ENCODE peak calls at places on chromosomes 1 and 21, in eight cellular contexts. One of them, this sample, is unnamed.

GRCh38 chr1:187264995-187265602 is 436.4 kb downstream of the PLA2G4A start:
- DNase-seq in K562: no peak
- DNase-seq in GM12878: no peak
- DNase-seq in transverse colon: no peak
- DNase-seq in prostate gland: peak; percentile 69
- DNase-seq in sigmoid colon: no peak
- DNase-seq in HCT116: peak; percentile 50
- DNase-seq in spleen: no peak
- DNase-seq in this sample: no peak

GRCh38 chr1:67647814-67648358 is 37.1 kb upstream of the GADD45A start:
- DNase-seq in prostate gland: no peak
- DNase-seq in GM12878: no peak
- DNase-seq in K562: no peak
- DNase-seq in HCT116: no peak
- DNase-seq in transverse colon: no peak
- DNase-seq in sigmoid colon: no peak
- DNase-seq in spleen: no peak
- DNase-seq in this sample: no peak

GRCh38 chr1:212666116-212666775 is 33.4 kb downstream of the BATF3 start:
- DNase-seq in transverse colon: no peak
- DNase-seq in GM12878: no peak
- DNase-seq in spleen: no peak
- DNase-seq in HCT116: no peak
- DNase-seq in K562: no peak
- DNase-seq in prostate gland: no peak
- DNase-seq in sigmoid colon: no peak
- DNase-seq in this sample: no peak

GRCh38 chr1:209616366-209617046 is 33.0 kb downstream of the CAMK1G start:
- DNase-seq in spleen: no peak
- DNase-seq in GM12878: no peak
- DNase-seq in sigmoid colon: no peak
- DNase-seq in HCT116: no peak
- DNase-seq in transverse colon: no peak
- DNase-seq in K562: no peak
- DNase-seq in prostate gland: no peak
- DNase-seq in this sample: no peak

GRCh38 chr1:212671342-212672031 is 28.2 kb downstream of the BATF3 start:
- DNase-seq in GM12878: no peak
- DNase-seq in spleen: peak; percentile 77
- DNase-seq in sigmoid colon: no peak
- DNase-seq in transverse colon: peak; percentile 25
- DNase-seq in K562: no peak
- DNase-seq in HCT116: no peak
- DNase-seq in prostate gland: no peak
- DNase-seq in this sample: no peak

GRCh38 chr21:26686705-26687104 is 113.6 kb upstream of the CYYR1 start:
- DNase-seq in K562: no peak
- DNase-seq in transverse colon: no peak
- DNase-seq in prostate gland: no peak
- DNase-seq in GM12878: no peak
- DNase-seq in sigmoid colon: no peak
- DNase-seq in spleen: no peak
- DNase-seq in HCT116: no peak
- DNase-seq in this sample: no peak

GRCh38 chr1:37123266-37123665 is 89.0 kb upstream of the GRIK3 start:
- DNase-seq in prostate gland: no peak
- DNase-seq in HCT116: no peak
- DNase-seq in K562: no peak
- DNase-seq in transverse colon: no peak
- DNase-seq in sigmoid colon: no peak
- DNase-seq in GM12878: no peak
- DNase-seq in spleen: no peak
- DNase-seq in this sample: no peak

GRCh38 chr1:116972676-116973035 is 28.9 kb upstream of the CD101 start:
- DNase-seq in HCT116: no peak
- DNase-seq in prostate gland: no peak
- DNase-seq in sigmoid colon: no peak
- DNase-seq in transverse colon: no peak
- DNase-seq in spleen: no peak
- DNase-seq in K562: no peak
- DNase-seq in GM12878: no peak
- DNase-seq in this sample: no peak

GRCh38 chr1:212629450-212630158 is 21.0 kb downstream of the ATF3 start:
- DNase-seq in HCT116: no peak
- DNase-seq in GM12878: no peak
- DNase-seq in K562: no peak
- DNase-seq in spleen: no peak
- DNase-seq in transverse colon: no peak
- DNase-seq in prostate gland: no peak
- DNase-seq in sigmoid colon: no peak
- DNase-seq in this sample: no peak

GRCh38 chr1:44894591-44894990 is 51.5 kb upstream of the PTCH2 start:
- DNase-seq in sigmoid colon: no peak
- DNase-seq in transverse colon: no peak
- DNase-seq in HCT116: no peak
- DNase-seq in GM12878: no peak
- DNase-seq in prostate gland: no peak
- DNase-seq in spleen: no peak
- DNase-seq in K562: no peak
- DNase-seq in this sample: no peak

GRCh38 chr21:38913120-38913975 is 107.6 kb downstream of the ETS2 start:
- DNase-seq in spleen: peak; percentile 85
- DNase-seq in sigmoid colon: peak; percentile 91
- DNase-seq in transverse colon: peak; percentile 93
- DNase-seq in HCT116: peak; percentile 77
- DNase-seq in K562: peak; percentile 72
- DNase-seq in prostate gland: peak; percentile 87
- DNase-seq in GM12878: no peak
- DNase-seq in this sample: peak; percentile 86

DNA sequence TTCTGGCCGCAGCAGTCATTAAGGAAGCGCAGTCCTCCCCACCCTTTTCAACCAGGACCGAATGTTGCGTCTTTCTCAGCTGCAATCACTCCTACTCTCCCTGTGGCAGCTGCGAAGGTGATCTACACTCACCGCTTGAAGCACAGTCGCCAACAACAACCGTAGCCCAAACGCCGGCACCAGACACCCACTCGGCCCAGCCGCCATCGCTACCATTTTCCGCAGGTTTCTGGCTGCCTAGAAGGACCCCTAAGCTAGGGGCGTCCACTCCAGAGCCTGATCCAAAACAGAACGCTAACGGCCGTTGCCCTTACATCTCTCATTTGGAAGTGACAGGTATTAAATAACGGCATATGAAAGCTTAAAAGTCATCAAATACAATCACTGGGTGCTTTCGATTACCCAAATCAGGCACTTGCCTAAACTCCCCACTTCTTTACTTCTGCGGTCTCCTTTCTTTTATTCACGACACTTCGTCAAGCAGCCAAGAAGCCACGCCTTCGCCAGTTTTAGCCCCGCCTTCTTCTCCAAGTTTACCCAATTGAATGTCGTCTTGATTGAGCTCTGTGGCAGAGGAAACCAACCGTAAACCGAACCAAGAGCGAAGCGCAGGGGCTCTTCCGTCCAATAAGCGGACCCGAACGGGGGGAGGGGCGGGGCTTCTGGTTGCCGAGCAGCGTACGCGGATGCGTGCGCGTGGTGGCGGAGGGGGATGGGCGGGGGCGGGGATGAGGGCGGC is at the start of gene SELENOF:
- DNase-seq in spleen: peak; percentile 94
- DNase-seq in prostate gland: peak; percentile 99
- DNase-seq in GM12878: peak; percentile 100
- DNase-seq in sigmoid colon: peak; percentile 99
- DNase-seq in K562: peak; percentile 93
- DNase-seq in HCT116: peak; percentile 100
- DNase-seq in transverse colon: peak; percentile 99
- DNase-seq in this sample: peak; percentile 99
- TF ChIP-seq POLR2A in spleen: no peak
- TF ChIP-seq POLR2A in prostate gland: peak; percentile 78
- TF ChIP-seq POLR2A in GM12878: peak; percentile 90
- TF ChIP-seq POLR2A in sigmoid colon: no peak
- TF ChIP-seq POLR2A in K562: peak; percentile 93
- TF ChIP-seq POLR2A in HCT116: peak; percentile 92
- TF ChIP-seq POLR2A in transverse colon: peak; percentile 46
- TF ChIP-seq POLR2A in this sample: no peak

DNA sequence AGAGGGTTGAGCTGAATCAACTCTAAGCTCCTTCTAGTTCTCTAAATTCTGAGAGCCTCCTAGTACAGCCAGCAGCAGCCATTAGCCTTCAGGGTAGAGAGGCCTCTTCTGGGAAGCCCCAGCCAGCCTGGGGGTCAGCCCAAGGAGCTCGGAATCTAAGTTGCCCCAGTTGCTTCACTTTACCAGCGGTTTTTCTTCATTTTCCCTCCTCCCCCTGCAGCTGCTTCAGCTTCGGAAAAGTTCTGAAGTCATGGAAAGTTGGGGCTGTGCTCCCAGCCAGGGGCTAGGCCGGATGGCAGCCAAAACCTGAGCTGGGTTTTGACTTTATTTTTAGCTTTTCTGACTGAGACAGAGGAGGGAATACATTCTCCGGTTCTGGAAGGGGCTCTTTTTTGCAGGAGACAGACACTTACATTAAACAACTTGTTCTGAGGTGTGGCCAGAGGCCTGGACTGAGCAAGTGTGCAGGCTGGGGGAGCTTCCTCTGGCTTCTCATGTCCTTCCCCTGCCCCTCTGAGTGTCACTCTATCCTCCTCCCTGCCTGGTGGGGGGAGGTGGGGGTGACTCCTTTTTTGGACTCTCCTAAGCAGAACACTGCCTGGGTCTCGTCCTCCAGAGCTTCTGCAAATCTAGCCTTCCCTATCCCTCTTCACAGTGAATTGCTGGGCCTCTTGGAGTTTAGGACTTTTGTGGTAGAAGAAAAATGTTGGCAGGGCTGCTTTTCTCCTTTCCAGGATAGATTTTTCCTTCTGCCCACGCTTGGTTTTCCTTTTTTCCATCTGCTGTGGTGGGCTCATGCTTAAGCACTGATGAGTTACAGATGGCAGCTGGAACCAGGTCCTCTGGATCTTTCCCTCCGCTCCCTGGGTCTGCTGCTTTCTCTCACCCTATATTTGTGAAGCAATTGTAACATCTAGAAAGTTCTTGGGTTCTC is 14.5 kb downstream of the LMNA start:
- DNase-seq in sigmoid colon: peak; percentile 91
- DNase-seq in spleen: no peak
- DNase-seq in K562: no peak
- DNase-seq in GM12878: no peak
- DNase-seq in HCT116: no peak
- DNase-seq in prostate gland: no peak
- DNase-seq in transverse colon: peak; percentile 40
- DNase-seq in this sample: no peak
- TF ChIP-seq POLR2AphosphoS5 in sigmoid colon: peak; percentile 59
- TF ChIP-seq POLR2AphosphoS5 in spleen: no peak
- TF ChIP-seq POLR2AphosphoS5 in K562: no peak
- TF ChIP-seq POLR2AphosphoS5 in GM12878: no peak
- TF ChIP-seq POLR2AphosphoS5 in HCT116: no peak
- TF ChIP-seq POLR2AphosphoS5 in prostate gland: peak; percentile 13
- TF ChIP-seq POLR2AphosphoS5 in transverse colon: peak; percentile 51
- TF ChIP-seq POLR2AphosphoS5 in this sample: peak; percentile 45

GRCh38 chr1:9823943-9824701 is at the start of gene CLSTN1:
- DNase-seq in transverse colon: peak; percentile 94
- DNase-seq in GM12878: peak; percentile 9
- DNase-seq in sigmoid colon: peak; percentile 94
- DNase-seq in HCT116: peak; percentile 61
- DNase-seq in spleen: peak; percentile 97
- DNase-seq in K562: peak; percentile 99
- DNase-seq in prostate gland: peak; percentile 90
- DNase-seq in this sample: peak; percentile 88
- TF ChIP-seq POLR2A in transverse colon: peak; percentile 44
- TF ChIP-seq POLR2A in GM12878: no peak
- TF ChIP-seq POLR2A in sigmoid colon: peak; percentile 25
- TF ChIP-seq POLR2A in HCT116: no peak
- TF ChIP-seq POLR2A in spleen: no peak
- TF ChIP-seq POLR2A in K562: no peak
- TF ChIP-seq POLR2A in prostate gland: peak; percentile 48
- TF ChIP-seq POLR2A in this sample: no peak

GRCh38 chr1:112464501-112464900 is 44.3 kb upstream of the WNT2B start:
- DNase-seq in prostate gland: no peak
- DNase-seq in spleen: no peak
- DNase-seq in HCT116: no peak
- DNase-seq in GM12878: no peak
- DNase-seq in transverse colon: peak; percentile 43
- DNase-seq in sigmoid colon: no peak
- DNase-seq in K562: no peak
- DNase-seq in this sample: peak; percentile 81

GRCh38 chr1:112461200-112461871 is 47.4 kb upstream of the WNT2B start:
- DNase-seq in GM12878: no peak
- DNase-seq in sigmoid colon: no peak
- DNase-seq in K562: no peak
- DNase-seq in HCT116: no peak
- DNase-seq in spleen: no peak
- DNase-seq in transverse colon: no peak
- DNase-seq in prostate gland: no peak
- DNase-seq in this sample: no peak

GRCh38 chr1:112465122-112465521 is 43.6 kb upstream of the WNT2B start:
- DNase-seq in prostate gland: no peak
- DNase-seq in K562: no peak
- DNase-seq in spleen: no peak
- DNase-seq in sigmoid colon: no peak
- DNase-seq in transverse colon: no peak
- DNase-seq in HCT116: no peak
- DNase-seq in GM12878: no peak
- DNase-seq in this sample: no peak

GRCh38 chr1:112462953-112463279 is 45.8 kb upstream of the WNT2B start:
- DNase-seq in transverse colon: no peak
- DNase-seq in spleen: no peak
- DNase-seq in K562: peak; percentile 78
- DNase-seq in GM12878: no peak
- DNase-seq in sigmoid colon: no peak
- DNase-seq in prostate gland: no peak
- DNase-seq in HCT116: no peak
- DNase-seq in this sample: no peak

DNA sequence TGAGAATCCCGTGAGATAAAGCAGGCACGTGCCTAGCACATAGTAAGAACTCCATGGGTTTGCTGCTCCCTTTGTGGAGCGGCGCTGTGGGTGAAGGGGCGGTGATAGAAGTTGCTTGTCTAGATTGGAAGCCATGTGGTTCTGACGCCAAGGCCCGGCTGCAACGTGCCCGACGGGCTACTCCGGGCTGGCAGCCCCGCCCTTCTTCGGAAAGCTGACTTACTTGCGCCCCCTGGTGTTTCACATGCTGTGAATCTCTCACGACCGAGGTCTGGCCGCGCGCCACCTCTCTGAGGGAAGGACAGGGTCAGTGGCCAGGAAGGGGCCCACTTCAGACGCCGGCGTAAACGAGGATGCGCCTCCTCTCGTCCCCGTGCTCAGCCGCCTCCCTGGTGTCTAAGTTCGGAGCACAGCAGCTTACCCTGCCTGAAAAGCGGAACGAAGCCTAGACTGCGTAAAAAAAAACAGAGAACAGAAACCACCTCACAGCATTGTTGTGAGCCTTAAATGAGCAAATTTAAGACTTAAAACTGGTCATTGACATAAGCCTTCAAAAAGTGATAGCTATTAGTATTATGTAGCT is 42.6 kb upstream of the WNT2B start:
- DNase-seq in prostate gland: peak; percentile 95
- DNase-seq in sigmoid colon: peak; percentile 98
- DNase-seq in HCT116: peak; percentile 82
- DNase-seq in K562: peak; percentile 93
- DNase-seq in GM12878: peak; percentile 95
- DNase-seq in transverse colon: peak; percentile 96
- DNase-seq in spleen: peak; percentile 97
- DNase-seq in this sample: peak; percentile 94
- TF ChIP-seq POLR2AphosphoS5 in prostate gland: peak; percentile 90
- TF ChIP-seq POLR2AphosphoS5 in sigmoid colon: peak; percentile 78
- TF ChIP-seq POLR2AphosphoS5 in HCT116: peak; percentile 67
- TF ChIP-seq POLR2AphosphoS5 in K562: no peak
- TF ChIP-seq POLR2AphosphoS5 in GM12878: no peak
- TF ChIP-seq POLR2AphosphoS5 in transverse colon: peak; percentile 55
- TF ChIP-seq POLR2AphosphoS5 in spleen: peak; percentile 90
- TF ChIP-seq POLR2AphosphoS5 in this sample: peak; percentile 84